ENCODE peak calls at places on chromosomes 5 and 9, in nine cellular contexts. S is B cell; E is fibroblast of lung; P is fibroblast of villous mesenchyme; V is HFFc6; D is CD8-positive, alpha-beta T cell; Q is left ventricle myocardium inferior; I is upper lobe of right lung; N is tibial nerve. Y is an unnamed sample.

GRCh38 chr5:96297290-96297689 is 135.8 kb downstream of the PCSK1 start:
- DNase-seq in Q (no peak), S (no peak), D (no peak), E (peak; percentile 87), N (no peak), V (peak; percentile 82), I (no peak), P (peak; percentile 97), Y (no peak)

GRCh38 chr5:633521-633955 is 21.4 kb downstream of the CEP72 start:
- DNase-seq in P (peak; percentile 8), E (peak; percentile 20), Q (no peak), S (no peak), D (no peak), I (peak; percentile 57), N (no peak), V (peak; percentile 9), Y (no peak)

GRCh38 chr5:179967489-179967888 is 59.8 kb upstream of the TBC1D9B start:
- DNase-seq in Q (no peak), P (no peak), E (no peak), S (no peak), D (no peak), N (no peak), V (no peak), I (no peak), Y (no peak)

GRCh38 chr9:117145811-117146490 is 268.9 kb downstream of the ASTN2 start:
- DNase-seq in S (no peak), D (no peak), E (no peak), Q (no peak), N (no peak), P (no peak), I (no peak), V (no peak), Y (no peak)

GRCh38 chr5:9686211-9686610 is 56.1 kb upstream of the TAS2R1 start:
- DNase-seq in E (peak; percentile 28), I (no peak), D (no peak), Q (no peak), N (no peak), S (no peak), P (peak; percentile 43), V (peak; percentile 66), Y (no peak)

GRCh38 chr5:179870403-179870903 is 11.8 kb upstream of the MRNIP start:
- DNase-seq in I (peak; percentile 84), E (peak; percentile 59), Q (peak; percentile 76), P (peak; percentile 62), D (no peak), S (peak; percentile 23), V (peak; percentile 23), N (peak; percentile 41), Y (no peak)

GRCh38 chr9:133944746-133945135 is 47.4 kb downstream of the VAV2 start:
- DNase-seq in S (no peak), I (peak; percentile 58), V (no peak), P (peak; percentile 38), Q (peak; percentile 9), D (no peak), E (peak; percentile 67), N (no peak), Y (no peak)

GRCh38 chr9:79895232-79895631 is 323.5 kb downstream of the TLE4 start:
- DNase-seq in S (no peak), E (no peak), V (no peak), P (no peak), Q (no peak), N (no peak), D (no peak), I (no peak), Y (no peak)

GRCh38 chr9:90141723-90142122 is 500.9 kb downstream of the DIRAS2 start:
- DNase-seq in E (peak; percentile 52), S (peak; percentile 48), Q (no peak), P (peak; percentile 36), V (no peak), D (no peak), N (no peak), I (no peak), Y (no peak)

DNA sequence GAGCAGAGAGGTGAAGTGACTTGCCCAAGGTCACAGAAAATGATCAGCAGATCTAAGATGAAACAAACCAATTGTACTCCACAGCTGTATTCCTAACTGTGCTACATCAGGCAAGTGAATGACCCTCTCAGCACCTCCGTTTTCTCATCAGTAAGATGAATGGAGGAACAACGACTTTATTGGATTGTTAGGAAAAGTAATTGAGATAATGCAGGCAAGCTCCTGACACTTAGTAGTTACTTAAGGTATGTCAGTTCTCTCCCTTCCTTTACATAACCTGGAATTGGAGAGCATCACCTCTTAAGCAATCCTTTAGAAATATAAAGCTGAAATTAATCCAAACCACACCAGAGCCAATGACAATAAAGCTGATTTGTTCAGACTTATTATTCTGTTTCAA is 451.2 kb upstream of the CD180 start:
- DNase-seq in N (no peak), P (no peak), I (no peak), S (no peak), Q (no peak), V (no peak), E (no peak), D (no peak), Y (no peak)
- TF ChIP-seq CTCF in N (no peak), P (no peak), I (no peak), S (no peak), Q (no peak), V (no peak), E (no peak), D (no peak), Y (no peak)

DNA sequence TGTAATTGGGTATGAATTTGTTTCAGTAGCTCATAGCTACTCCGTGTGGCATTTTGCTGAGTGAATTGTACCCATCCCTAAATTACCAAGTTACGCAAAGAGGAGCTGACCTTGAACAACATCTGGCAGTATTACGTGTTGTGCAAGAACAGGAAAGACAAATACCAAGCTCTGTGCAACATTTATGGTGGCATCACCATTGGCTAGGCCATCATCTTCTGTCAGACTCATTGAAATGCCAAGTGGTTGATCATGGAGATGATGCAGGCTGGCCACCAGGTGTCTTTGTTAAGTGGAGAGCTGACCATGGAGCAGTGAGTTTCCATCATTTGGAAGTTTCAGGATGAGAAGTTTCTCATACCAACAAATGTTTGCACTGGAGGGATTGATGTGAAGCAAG is 15.0 kb downstream of the ZSWIM6 start:
- DNase-seq in D (no peak), S (no peak), N (no peak), V (no peak), I (no peak), E (no peak), Q (no peak), P (peak; percentile 37), Y (no peak)
- TF ChIP-seq CTCF in D (no peak), S (no peak), N (no peak), V (peak; percentile 50), I (no peak), E (no peak), Q (no peak), P (no peak), Y (no peak)

DNA sequence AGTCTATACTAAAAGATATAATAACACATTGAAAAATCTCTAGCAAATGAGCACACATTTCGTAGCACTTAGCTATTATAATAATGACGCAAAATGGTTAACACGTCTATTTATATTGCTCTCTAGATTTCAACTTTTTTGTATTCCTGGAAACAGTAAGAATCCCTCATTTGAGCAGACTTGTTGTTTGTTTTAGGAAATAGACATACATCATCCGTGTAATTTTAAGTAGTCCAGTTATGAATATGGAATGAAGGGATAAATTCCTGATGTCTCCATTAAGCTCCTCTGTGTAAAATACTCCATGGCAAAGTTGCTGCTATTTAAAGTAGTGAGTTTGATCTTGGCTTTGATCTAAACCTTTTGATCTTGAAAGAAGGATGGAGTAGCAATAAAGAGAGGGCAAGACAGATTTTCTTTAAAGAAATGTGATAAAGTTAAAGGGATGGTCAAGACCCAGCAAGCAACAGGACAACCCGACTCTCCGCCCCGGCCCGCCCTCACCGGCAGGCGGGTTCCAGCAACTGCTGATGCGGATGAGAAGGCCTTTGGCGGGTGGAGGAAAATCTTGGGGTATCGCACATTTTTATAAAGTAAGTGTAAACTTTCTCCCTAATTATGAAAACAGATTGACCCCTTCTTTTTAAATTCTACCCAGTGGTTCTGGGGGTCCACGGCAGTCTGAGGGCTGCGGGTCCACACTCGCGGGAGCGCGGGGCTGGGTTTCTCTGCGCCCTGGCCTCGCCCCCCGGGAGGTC is 277.4 kb downstream of the AOPEP start:
- DNase-seq in E (peak; percentile 49), I (peak; percentile 84), P (peak; percentile 69), N (peak; percentile 56), Q (peak; percentile 66), D (no peak), S (peak; percentile 17), V (peak; percentile 50), Y (no peak)
- TF ChIP-seq CTCF in E (peak; percentile 20), I (no peak), P (peak; percentile 9), N (peak; percentile 6), Q (peak; percentile 46), D (no peak), S (no peak), V (peak; percentile 34), Y (no peak)

GRCh38 chr5:59923465-59923864 is 29.9 kb upstream of the PDE4D start:
- DNase-seq in S (no peak), I (no peak), N (no peak), D (no peak), Q (no peak), P (peak; percentile 66), V (peak; percentile 56), E (peak; percentile 42), Y (no peak)
- TF ChIP-seq CTCF in S (no peak), I (no peak), N (no peak), D (no peak), Q (peak; percentile 17), P (peak; percentile 71), V (peak; percentile 69), E (peak; percentile 36), Y (no peak)

DNA sequence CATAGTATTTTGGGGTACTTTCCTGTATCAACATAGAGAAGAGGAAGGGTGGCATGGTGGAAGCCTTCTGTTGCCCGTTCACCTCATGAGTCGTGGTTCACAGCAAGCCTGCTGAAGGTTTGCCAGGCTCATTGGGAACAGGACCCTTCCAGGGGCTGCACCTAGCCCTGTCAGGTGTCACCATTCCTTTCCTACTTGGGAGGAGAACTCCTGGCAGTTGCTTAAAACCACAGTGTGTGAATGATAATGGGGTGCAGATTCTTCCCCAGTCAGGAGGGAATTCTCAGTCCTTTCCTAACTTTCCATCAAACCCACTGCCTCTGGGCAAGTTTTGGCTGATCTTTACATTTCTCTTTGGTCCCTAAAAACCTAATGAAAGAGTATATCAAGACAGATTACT is 99.4 kb upstream of the CTNND2 start:
- DNase-seq in V (no peak), D (no peak), P (no peak), Q (no peak), N (no peak), S (no peak), I (no peak), E (no peak), Y (no peak)
- TF ChIP-seq CTCF in V (no peak), D (no peak), P (no peak), Q (no peak), N (no peak), S (no peak), I (no peak), E (no peak), Y (no peak)